ENCODE peak calls at places on chromosomes 1 and 21, in nine cellular contexts. One of them, this sample, is unnamed.

GRCh38 chr1:152982076-152982475 is 1.8 kb upstream of the SPRR1A start:
- DNase-seq in Calu3: no peak
- DNase-seq in foreskin fibroblast: no peak
- DNase-seq in heart right ventricle: no peak
- DNase-seq in DMS53: no peak
- DNase-seq in left ventricle myocardium superior: no peak
- DNase-seq in MCF 10A: no peak
- DNase-seq in HuH-7: no peak
- DNase-seq in memory B cell: no peak
- DNase-seq in this sample: no peak

GRCh38 chr1:16134906-16135305 is 21.0 kb downstream of the EPHA2 start:
- DNase-seq in Calu3: no peak
- DNase-seq in foreskin fibroblast: no peak
- DNase-seq in heart right ventricle: no peak
- DNase-seq in DMS53: no peak
- DNase-seq in left ventricle myocardium superior: no peak
- DNase-seq in MCF 10A: no peak
- DNase-seq in HuH-7: no peak
- DNase-seq in memory B cell: no peak
- DNase-seq in this sample: no peak

GRCh38 chr1:15328785-15329480 is 80.8 kb upstream of the EFHD2 start:
- DNase-seq in Calu3: no peak
- DNase-seq in foreskin fibroblast: peak; percentile 71
- DNase-seq in heart right ventricle: peak; percentile 84
- DNase-seq in DMS53: no peak
- DNase-seq in left ventricle myocardium superior: peak; percentile 80
- DNase-seq in MCF 10A: no peak
- DNase-seq in HuH-7: no peak
- DNase-seq in memory B cell: no peak
- DNase-seq in this sample: no peak

GRCh38 chr1:66505671-66506392 is 28.1 kb upstream of the SGIP1 start:
- DNase-seq in Calu3: no peak
- DNase-seq in foreskin fibroblast: peak; percentile 77
- DNase-seq in heart right ventricle: no peak
- DNase-seq in DMS53: no peak
- DNase-seq in left ventricle myocardium superior: peak; percentile 25
- DNase-seq in MCF 10A: no peak
- DNase-seq in HuH-7: no peak
- DNase-seq in memory B cell: no peak
- DNase-seq in this sample: no peak

GRCh38 chr1:164630626-164631396 is 71.8 kb downstream of the PBX1 start:
- DNase-seq in Calu3: no peak
- DNase-seq in foreskin fibroblast: peak; percentile 20
- DNase-seq in heart right ventricle: no peak
- DNase-seq in DMS53: no peak
- DNase-seq in left ventricle myocardium superior: no peak
- DNase-seq in MCF 10A: peak; percentile 90
- DNase-seq in HuH-7: no peak
- DNase-seq in memory B cell: no peak
- DNase-seq in this sample: no peak

GRCh38 chr1:45926302-45926701 is 122.9 kb downstream of the MAST2 start:
- DNase-seq in Calu3: no peak
- DNase-seq in foreskin fibroblast: no peak
- DNase-seq in heart right ventricle: no peak
- DNase-seq in DMS53: no peak
- DNase-seq in left ventricle myocardium superior: no peak
- DNase-seq in MCF 10A: no peak
- DNase-seq in HuH-7: no peak
- DNase-seq in memory B cell: no peak
- DNase-seq in this sample: no peak

GRCh38 chr1:20476260-20477038 is 9.6 kb downstream of the CAMK2N1 start:
- DNase-seq in Calu3: peak; percentile 92
- DNase-seq in foreskin fibroblast: peak; percentile 63
- DNase-seq in heart right ventricle: peak; percentile 36
- DNase-seq in DMS53: peak; percentile 92
- DNase-seq in left ventricle myocardium superior: peak; percentile 70
- DNase-seq in MCF 10A: peak; percentile 47
- DNase-seq in HuH-7: peak; percentile 79
- DNase-seq in memory B cell: no peak
- DNase-seq in this sample: no peak

GRCh38 chr1:16163882-16164820 is 8.3 kb upstream of the EPHA2 start:
- DNase-seq in Calu3: peak; percentile 76
- DNase-seq in foreskin fibroblast: peak; percentile 97
- DNase-seq in heart right ventricle: no peak
- DNase-seq in DMS53: peak; percentile 95
- DNase-seq in left ventricle myocardium superior: no peak
- DNase-seq in MCF 10A: peak; percentile 91
- DNase-seq in HuH-7: peak; percentile 82
- DNase-seq in memory B cell: no peak
- DNase-seq in this sample: no peak

GRCh38 chr1:223622132-223622842 is 43.2 kb downstream of the CAPN8 start:
- DNase-seq in Calu3: no peak
- DNase-seq in foreskin fibroblast: no peak
- DNase-seq in heart right ventricle: no peak
- DNase-seq in DMS53: no peak
- DNase-seq in left ventricle myocardium superior: no peak
- DNase-seq in MCF 10A: no peak
- DNase-seq in HuH-7: peak; percentile 73
- DNase-seq in memory B cell: no peak
- DNase-seq in this sample: no peak

GRCh38 chr21:38869946-38870345 is 64.2 kb downstream of the ETS2 start:
- DNase-seq in Calu3: no peak
- DNase-seq in foreskin fibroblast: peak; percentile 36
- DNase-seq in heart right ventricle: no peak
- DNase-seq in DMS53: peak; percentile 78
- DNase-seq in left ventricle myocardium superior: no peak
- DNase-seq in MCF 10A: no peak
- DNase-seq in HuH-7: no peak
- DNase-seq in memory B cell: no peak
- DNase-seq in this sample: no peak

GRCh38 chr1:24123611-24124010 is 11.7 kb upstream of the MYOM3 start:
- DNase-seq in Calu3: no peak
- DNase-seq in foreskin fibroblast: no peak
- DNase-seq in heart right ventricle: no peak
- DNase-seq in DMS53: no peak
- DNase-seq in left ventricle myocardium superior: no peak
- DNase-seq in MCF 10A: no peak
- DNase-seq in HuH-7: no peak
- DNase-seq in memory B cell: no peak
- DNase-seq in this sample: no peak

This sample was measured in T-helper 9 cell.